ENCODE peak calls at places on chromosomes 3 and 15, in eight cellular contexts. One of them, this sample, is unnamed.

GRCh38 chr3:169286214-169286613 is 377.3 kb downstream of the MECOM start:
- DNase-seq in breast epithelium: no peak
- DNase-seq in tibial artery: no peak
- DNase-seq in suprapubic skin: no peak
- DNase-seq in esophagus muscularis mucosa: no peak
- DNase-seq in fibroblast of lung: no peak
- DNase-seq in BJ: no peak
- DNase-seq in AG04449: no peak
- DNase-seq in this sample: no peak

GRCh38 chr3:57068437-57069089 is 8.1 kb downstream of the SPATA12 start:
- DNase-seq in breast epithelium: peak
- DNase-seq in tibial artery: peak
- DNase-seq in suprapubic skin: peak
- DNase-seq in esophagus muscularis mucosa: peak
- DNase-seq in fibroblast of lung: peak
- DNase-seq in BJ: peak
- DNase-seq in AG04449: no peak
- DNase-seq in this sample: no peak

GRCh38 chr3:195748661-195749060 is 27.9 kb downstream of the MUC20 start:
- DNase-seq in breast epithelium: no peak
- DNase-seq in tibial artery: no peak
- DNase-seq in suprapubic skin: no peak
- DNase-seq in esophagus muscularis mucosa: no peak
- DNase-seq in fibroblast of lung: no peak
- DNase-seq in BJ: no peak
- DNase-seq in AG04449: no peak
- DNase-seq in this sample: no peak

GRCh38 chr3:50662408-50662807 is 12.3 kb upstream of the DOCK3 start:
- DNase-seq in breast epithelium: no peak
- DNase-seq in tibial artery: peak
- DNase-seq in suprapubic skin: no peak
- DNase-seq in esophagus muscularis mucosa: no peak
- DNase-seq in fibroblast of lung: no peak
- DNase-seq in BJ: no peak
- DNase-seq in AG04449: no peak
- DNase-seq in this sample: no peak

GRCh38 chr3:94331831-94332230 is 269.0 kb downstream of the NSUN3 start:
- DNase-seq in breast epithelium: no peak
- DNase-seq in tibial artery: no peak
- DNase-seq in suprapubic skin: no peak
- DNase-seq in esophagus muscularis mucosa: no peak
- DNase-seq in fibroblast of lung: no peak
- DNase-seq in BJ: no peak
- DNase-seq in AG04449: no peak
- DNase-seq in this sample: no peak

GRCh38 chr3:9069971-9070370 is 106.7 kb upstream of the RAD18 start:
- DNase-seq in breast epithelium: no peak
- DNase-seq in tibial artery: no peak
- DNase-seq in suprapubic skin: no peak
- DNase-seq in esophagus muscularis mucosa: no peak
- DNase-seq in fibroblast of lung: no peak
- DNase-seq in BJ: no peak
- DNase-seq in AG04449: no peak
- DNase-seq in this sample: no peak

GRCh38 chr3:10551139-10551538 is 45.8 kb upstream of the ATP2B2 start:
- DNase-seq in breast epithelium: no peak
- DNase-seq in tibial artery: no peak
- DNase-seq in suprapubic skin: peak
- DNase-seq in esophagus muscularis mucosa: peak
- DNase-seq in fibroblast of lung: no peak
- DNase-seq in BJ: no peak
- DNase-seq in AG04449: no peak
- DNase-seq in this sample: no peak

GRCh38 chr15:27707216-27707710 is 391.9 kb downstream of the OCA2 start:
- DNase-seq in breast epithelium: no peak
- DNase-seq in tibial artery: no peak
- DNase-seq in suprapubic skin: no peak
- DNase-seq in esophagus muscularis mucosa: no peak
- DNase-seq in fibroblast of lung: no peak
- DNase-seq in BJ: no peak
- DNase-seq in AG04449: no peak
- DNase-seq in this sample: no peak

GRCh38 chr15:68679961-68680371 is 101.2 kb downstream of the CORO2B start:
- DNase-seq in breast epithelium: no peak
- DNase-seq in tibial artery: peak
- DNase-seq in suprapubic skin: no peak
- DNase-seq in esophagus muscularis mucosa: no peak
- DNase-seq in fibroblast of lung: no peak
- DNase-seq in BJ: no peak
- DNase-seq in AG04449: no peak
- DNase-seq in this sample: no peak

GRCh38 chr3:23314981-23315805 is 112.1 kb downstream of the UBE2E2 start:
- DNase-seq in breast epithelium: no peak
- DNase-seq in tibial artery: no peak
- DNase-seq in suprapubic skin: no peak
- DNase-seq in esophagus muscularis mucosa: no peak
- DNase-seq in fibroblast of lung: no peak
- DNase-seq in BJ: no peak
- DNase-seq in AG04449: no peak
- DNase-seq in this sample: no peak

GRCh38 chr3:146491303-146491702 is 21.9 kb upstream of the PLSCR2 start:
- DNase-seq in breast epithelium: no peak
- DNase-seq in tibial artery: no peak
- DNase-seq in suprapubic skin: no peak
- DNase-seq in esophagus muscularis mucosa: no peak
- DNase-seq in fibroblast of lung: peak
- DNase-seq in BJ: no peak
- DNase-seq in AG04449: peak
- DNase-seq in this sample: no peak

GRCh38 chr3:79255696-79256095 is 512.1 kb downstream of the ROBO1 start:
- DNase-seq in breast epithelium: no peak
- DNase-seq in tibial artery: no peak
- DNase-seq in suprapubic skin: no peak
- DNase-seq in esophagus muscularis mucosa: no peak
- DNase-seq in fibroblast of lung: no peak
- DNase-seq in BJ: no peak
- DNase-seq in AG04449: no peak
- DNase-seq in this sample: no peak

GRCh38 chr15:38208779-38209178 is 43.9 kb upstream of the SPRED1 start:
- DNase-seq in breast epithelium: no peak
- DNase-seq in tibial artery: no peak
- DNase-seq in suprapubic skin: no peak
- DNase-seq in esophagus muscularis mucosa: no peak
- DNase-seq in fibroblast of lung: no peak
- DNase-seq in BJ: no peak
- DNase-seq in AG04449: no peak
- DNase-seq in this sample: no peak

GRCh38 chr3:98829246-98829832 is 66.2 kb downstream of the ST3GAL6 start:
- DNase-seq in breast epithelium: no peak
- DNase-seq in tibial artery: no peak
- DNase-seq in suprapubic skin: no peak
- DNase-seq in esophagus muscularis mucosa: no peak
- DNase-seq in fibroblast of lung: no peak
- DNase-seq in BJ: no peak
- DNase-seq in AG04449: no peak
- DNase-seq in this sample: no peak

GRCh38 chr3:152197937-152198336 is 70.8 kb upstream of the MBNL1 start:
- DNase-seq in breast epithelium: no peak
- DNase-seq in tibial artery: no peak
- DNase-seq in suprapubic skin: no peak
- DNase-seq in esophagus muscularis mucosa: no peak
- DNase-seq in fibroblast of lung: no peak
- DNase-seq in BJ: no peak
- DNase-seq in AG04449: no peak
- DNase-seq in this sample: no peak

GRCh38 chr3:172290457-172290856 is 157.8 kb downstream of the GHSR start:
- DNase-seq in breast epithelium: no peak
- DNase-seq in tibial artery: no peak
- DNase-seq in suprapubic skin: no peak
- DNase-seq in esophagus muscularis mucosa: no peak
- DNase-seq in fibroblast of lung: no peak
- DNase-seq in BJ: no peak
- DNase-seq in AG04449: no peak
- DNase-seq in this sample: no peak

GRCh38 chr3:126337980-126338651 is 19.1 kb downstream of the KLF15 start:
- DNase-seq in breast epithelium: no peak
- DNase-seq in tibial artery: peak
- DNase-seq in suprapubic skin: no peak
- DNase-seq in esophagus muscularis mucosa: no peak
- DNase-seq in fibroblast of lung: no peak
- DNase-seq in BJ: no peak
- DNase-seq in AG04449: no peak
- DNase-seq in this sample: no peak

GRCh38 chr3:195761503-195762248 is 40.9 kb downstream of the MUC20 start:
- DNase-seq in breast epithelium: no peak
- DNase-seq in tibial artery: peak
- DNase-seq in suprapubic skin: no peak
- DNase-seq in esophagus muscularis mucosa: no peak
- DNase-seq in fibroblast of lung: no peak
- DNase-seq in BJ: no peak
- DNase-seq in AG04449: no peak
- DNase-seq in this sample: no peak

GRCh38 chr3:56856686-56857577 is 55.2 kb upstream of the ARHGEF3 start:
- DNase-seq in breast epithelium: no peak
- DNase-seq in tibial artery: no peak
- DNase-seq in suprapubic skin: no peak
- DNase-seq in esophagus muscularis mucosa: no peak
- DNase-seq in fibroblast of lung: no peak
- DNase-seq in BJ: no peak
- DNase-seq in AG04449: no peak
- DNase-seq in this sample: no peak

GRCh38 chr3:37147676-37148075 is 26.7 kb downstream of the LRRFIP2 start:
- DNase-seq in breast epithelium: no peak
- DNase-seq in tibial artery: no peak
- DNase-seq in suprapubic skin: no peak
- DNase-seq in esophagus muscularis mucosa: no peak
- DNase-seq in fibroblast of lung: peak
- DNase-seq in BJ: no peak
- DNase-seq in AG04449: no peak
- DNase-seq in this sample: no peak
- H3K4me3 ChIP-seq in breast epithelium: no peak
- H3K4me3 ChIP-seq in tibial artery: no peak
- H3K4me3 ChIP-seq in suprapubic skin: no peak
- H3K4me3 ChIP-seq in esophagus muscularis mucosa: no peak
- H3K4me3 ChIP-seq in fibroblast of lung: no peak
- H3K4me3 ChIP-seq in BJ: no peak
- H3K4me3 ChIP-seq in AG04449: no peak
- H3K4me3 ChIP-seq in this sample: no peak

GRCh38 chr15:63895787-63896218 is 62.1 kb upstream of the HERC1 start:
- DNase-seq in breast epithelium: no peak
- DNase-seq in tibial artery: peak
- DNase-seq in suprapubic skin: no peak
- DNase-seq in esophagus muscularis mucosa: no peak
- DNase-seq in fibroblast of lung: no peak
- DNase-seq in BJ: no peak
- DNase-seq in AG04449: no peak
- DNase-seq in this sample: no peak

GRCh38 chr15:63893866-63894661 is 60.3 kb upstream of the HERC1 start:
- DNase-seq in breast epithelium: no peak
- DNase-seq in tibial artery: peak
- DNase-seq in suprapubic skin: no peak
- DNase-seq in esophagus muscularis mucosa: no peak
- DNase-seq in fibroblast of lung: no peak
- DNase-seq in BJ: no peak
- DNase-seq in AG04449: no peak
- DNase-seq in this sample: no peak

GRCh38 chr15:63894662-63894949 is 60.9 kb upstream of the HERC1 start:
- DNase-seq in breast epithelium: no peak
- DNase-seq in tibial artery: no peak
- DNase-seq in suprapubic skin: no peak
- DNase-seq in esophagus muscularis mucosa: no peak
- DNase-seq in fibroblast of lung: no peak
- DNase-seq in BJ: no peak
- DNase-seq in AG04449: no peak
- DNase-seq in this sample: no peak

GRCh38 chr15:63896336-63897115 is 62.8 kb upstream of the HERC1 start:
- DNase-seq in breast epithelium: no peak
- DNase-seq in tibial artery: peak
- DNase-seq in suprapubic skin: no peak
- DNase-seq in esophagus muscularis mucosa: no peak
- DNase-seq in fibroblast of lung: peak
- DNase-seq in BJ: peak
- DNase-seq in AG04449: no peak
- DNase-seq in this sample: no peak

GRCh38 chr15:63895194-63895593 is 61.4 kb upstream of the HERC1 start:
- DNase-seq in breast epithelium: no peak
- DNase-seq in tibial artery: peak
- DNase-seq in suprapubic skin: no peak
- DNase-seq in esophagus muscularis mucosa: no peak
- DNase-seq in fibroblast of lung: no peak
- DNase-seq in BJ: no peak
- DNase-seq in AG04449: no peak
- DNase-seq in this sample: no peak
- H3K4me3 ChIP-seq in breast epithelium: no peak
- H3K4me3 ChIP-seq in tibial artery: no peak
- H3K4me3 ChIP-seq in suprapubic skin: no peak
- H3K4me3 ChIP-seq in esophagus muscularis mucosa: no peak
- H3K4me3 ChIP-seq in fibroblast of lung: no peak
- H3K4me3 ChIP-seq in BJ: no peak
- H3K4me3 ChIP-seq in AG04449: no peak
- H3K4me3 ChIP-seq in this sample: no peak

GRCh38 chr3:114417682-114418081 is 123.9 kb downstream of the TIGIT start:
- DNase-seq in breast epithelium: no peak
- DNase-seq in tibial artery: no peak
- DNase-seq in suprapubic skin: no peak
- DNase-seq in esophagus muscularis mucosa: no peak
- DNase-seq in fibroblast of lung: peak
- DNase-seq in BJ: no peak
- DNase-seq in AG04449: no peak
- DNase-seq in this sample: no peak
- H3K4me3 ChIP-seq in breast epithelium: no peak
- H3K4me3 ChIP-seq in tibial artery: no peak
- H3K4me3 ChIP-seq in suprapubic skin: no peak
- H3K4me3 ChIP-seq in esophagus muscularis mucosa: no peak
- H3K4me3 ChIP-seq in fibroblast of lung: no peak
- H3K4me3 ChIP-seq in BJ: no peak
- H3K4me3 ChIP-seq in AG04449: no peak
- H3K4me3 ChIP-seq in this sample: no peak

DNA sequence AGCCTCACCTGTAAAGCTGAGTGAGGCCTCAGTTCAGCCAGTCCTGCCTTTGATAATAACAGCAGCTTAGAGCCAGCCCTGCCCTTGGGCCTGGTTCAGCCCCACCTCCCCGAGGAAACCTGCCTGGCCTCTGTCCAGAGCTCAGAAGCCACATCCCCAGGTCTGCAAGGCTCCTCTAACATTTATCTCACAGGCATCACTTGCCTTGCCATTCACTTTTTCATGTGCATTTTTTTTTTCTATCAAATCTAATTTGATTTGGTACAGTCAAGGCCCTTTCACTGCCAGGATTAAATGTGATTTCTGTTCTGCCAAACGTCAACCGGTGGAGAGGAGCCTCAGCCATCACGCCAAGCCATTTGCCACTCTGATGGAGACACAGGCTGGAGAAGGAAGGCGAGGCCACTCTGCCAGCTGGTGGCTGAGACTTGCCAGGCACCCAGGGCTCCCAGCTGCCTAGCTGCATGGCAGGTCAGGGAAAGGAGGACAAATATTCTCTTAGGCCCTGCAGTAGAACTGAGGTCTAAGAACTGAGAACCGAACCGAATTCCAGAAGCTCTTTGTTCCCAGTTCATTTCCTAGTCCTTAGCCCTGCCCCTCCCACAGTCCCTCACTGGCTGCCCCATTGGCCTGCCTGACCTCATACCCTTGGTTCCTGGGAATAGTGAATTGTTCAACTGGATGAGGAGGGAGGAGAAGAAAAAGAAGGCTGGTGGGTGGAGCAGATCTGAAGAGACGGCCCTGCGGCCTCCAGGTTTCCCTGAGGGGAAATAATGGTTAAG is 76.4 kb downstream of the SPSB4 start:
- DNase-seq in breast epithelium: no peak
- DNase-seq in tibial artery: peak
- DNase-seq in suprapubic skin: no peak
- DNase-seq in esophagus muscularis mucosa: peak
- DNase-seq in fibroblast of lung: no peak
- DNase-seq in BJ: no peak
- DNase-seq in AG04449: no peak
- DNase-seq in this sample: no peak
- H3K4me3 ChIP-seq in breast epithelium: no peak
- H3K4me3 ChIP-seq in tibial artery: no peak
- H3K4me3 ChIP-seq in suprapubic skin: no peak
- H3K4me3 ChIP-seq in esophagus muscularis mucosa: no peak
- H3K4me3 ChIP-seq in fibroblast of lung: no peak
- H3K4me3 ChIP-seq in BJ: no peak
- H3K4me3 ChIP-seq in AG04449: no peak
- H3K4me3 ChIP-seq in this sample: no peak